ENCODE peak calls at places on chromosomes 12 and 14, in four cellular contexts. Z is AG04450, K is cardiac fibroblast, O is IMR-90. S is an unnamed sample.

GRCh38 chr12:108566452-108566851 is 4.1 kb downstream of the ISCU start:
- DNase-seq in O (no peak), K (no peak), Z (no peak), S (no peak)

GRCh38 chr12:40559865-40560264 is 132.4 kb upstream of the CNTN1 start:
- DNase-seq in O (no peak), K (no peak), Z (no peak), S (no peak)

GRCh38 chr12:53443955-53444354 is 2.4 kb downstream of the PRR13 start:
- DNase-seq in Z (no peak), K (no peak), O (no peak), S (no peak)

GRCh38 chr12:27493260-27493935 is 30.6 kb upstream of the PPFIBP1 start:
- DNase-seq in K (no peak), Z (no peak), O (peak; percentile 2), S (peak; percentile 34)

GRCh38 chr14:85535916-85536834 is 6.2 kb downstream of the FLRT2 start:
- DNase-seq in Z (no peak), O (peak; percentile 79), K (peak; percentile 69), S (peak; percentile 62)

GRCh38 chr12:68609955-68610434 is 704 bp upstream of the RAP1B start:
- DNase-seq in O (peak; percentile 30), K (peak; percentile 62), Z (no peak), S (no peak)

GRCh38 chr14:91879196-91879595 is 11.9 kb upstream of the TC2N start:
- DNase-seq in O (no peak), K (no peak), Z (no peak), S (peak; percentile 89)

GRCh38 chr14:69763761-69764510 is 3.0 kb upstream of the SRSF5 start:
- DNase-seq in O (peak; percentile 44), Z (no peak), K (no peak), S (no peak)

GRCh38 chr12:2076196-2076570 is 23.4 kb downstream of the CACNA1C start:
- DNase-seq in O (peak; percentile 85), Z (peak; percentile 66), K (peak; percentile 67), S (no peak)

GRCh38 chr12:57046947-57047890 is 2.7 kb downstream of the MYO1A start:
- DNase-seq in O (no peak), Z (no peak), K (no peak), S (no peak)

GRCh38 chr12:124654666-124655316 is 87.4 kb upstream of the NCOR2 start:
- DNase-seq in K (no peak), O (no peak), Z (no peak), S (no peak)

GRCh38 chr12:17015501-17015900 is 409.5 kb upstream of the LMO3 start:
- DNase-seq in O (no peak), Z (no peak), K (no peak), S (no peak)

GRCh38 chr12:22626429-22626828 is 1.5 kb downstream of the ETNK1 start:
- DNase-seq in O (peak; percentile 46), Z (no peak), K (peak; percentile 39), S (peak; percentile 58)

GRCh38 chr12:79174656-79175055 is 310.1 kb downstream of the SYT1 start:
- DNase-seq in O (peak; percentile 77), Z (no peak), K (peak; percentile 78), S (peak; percentile 70)

GRCh38 chr12:98456583-98457573 is 58.5 kb upstream of the TMPO start:
- DNase-seq in K (peak; percentile 53), Z (no peak), O (peak; percentile 21), S (peak; percentile 36)

GRCh38 chr12:2535583-2536187 is 259.1 kb upstream of the FKBP4 start:
- DNase-seq in O (peak; percentile 20), Z (no peak), K (no peak), S (no peak)

GRCh38 chr14:57508756-57509155 is 15.1 kb upstream of the CCDC198 start:
- DNase-seq in O (no peak), K (no peak), Z (no peak), S (no peak)

GRCh38 chr12:100249936-100250335 is 16.9 kb downstream of the DEPDC4 start:
- DNase-seq in Z (no peak), O (no peak), K (no peak), S (no peak)

GRCh38 chr12:111685322-111685810 is 390 bp downstream of the BRAP start:
- DNase-seq in O (no peak), Z (no peak), K (no peak), S (peak; percentile 38)

GRCh38 chr12:71846322-71846940 is 6.9 kb downstream of the TBC1D15 start:
- DNase-seq in K (peak; percentile 58), O (peak; percentile 47), Z (no peak), S (peak; percentile 59)

GRCh38 chr12:57224973-57225679 is 4.4 kb upstream of the SHMT2 start:
- DNase-seq in O (no peak), Z (no peak), K (peak; percentile 49), S (peak; percentile 40)

GRCh38 chr14:59187802-59188460 is 536 bp upstream of the DAAM1 start:
- DNase-seq in K (no peak), Z (no peak), O (no peak), S (peak; percentile 19)

GRCh38 chr12:124053855-124054254 is 80.8 kb downstream of the ZNF664 start:
- DNase-seq in K (peak; percentile 88), Z (peak; percentile 18), O (peak; percentile 48), S (peak; percentile 55)

GRCh38 chr12:74489543-74489942 is 48.1 kb upstream of the ATXN7L3B start:
- DNase-seq in K (no peak), O (no peak), Z (no peak), S (no peak)

GRCh38 chr14:99879401-99880295 is 86.4 kb downstream of the EML1 start:
- DNase-seq in O (peak; percentile 88), Z (peak; percentile 48), K (peak; percentile 70), S (peak; percentile 21)

GRCh38 chr14:104734051-104734587 is 10.1 kb downstream of the ADSS1 start:
- DNase-seq in O (no peak), K (no peak), Z (no peak), S (no peak)

GRCh38 chr14:104732931-104733681 is 9.1 kb downstream of the ADSS1 start:
- DNase-seq in K (no peak), O (no peak), Z (no peak), S (peak; percentile 66)

GRCh38 chr14:104731925-104732294 is 7.9 kb downstream of the ADSS1 start:
- DNase-seq in K (no peak), Z (no peak), O (no peak), S (no peak)

GRCh38 chr14:104731249-104731924 is 7.4 kb downstream of the ADSS1 start:
- DNase-seq in Z (no peak), O (no peak), K (no peak), S (no peak)

DNA sequence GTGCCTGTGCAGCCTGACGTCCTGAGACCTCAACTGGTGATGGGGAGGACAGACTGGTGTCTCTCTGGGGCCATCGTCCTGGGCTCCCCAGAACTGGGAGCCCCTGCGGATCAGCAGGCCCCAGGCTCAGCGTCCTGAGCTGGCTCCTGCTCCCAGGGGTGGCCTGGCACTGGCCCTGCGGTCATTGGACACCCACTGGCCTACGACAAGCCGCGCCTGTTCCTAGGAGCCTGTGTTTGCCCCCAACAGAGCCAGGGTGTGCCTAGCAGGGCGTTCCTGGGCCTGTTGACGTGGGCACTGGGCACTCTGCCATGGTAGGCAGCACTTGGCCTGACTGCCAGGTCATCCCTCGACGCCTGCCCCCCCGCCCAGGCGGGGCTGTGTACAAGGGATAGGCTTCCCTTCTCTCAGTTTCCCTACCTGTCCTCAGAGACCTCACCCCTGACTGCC is 8.4 kb downstream of the ADSS1 start:
- DNase-seq in Z (no peak), O (no peak), K (peak; percentile 47), S (peak; percentile 47)
- H3K4me3 ChIP-seq in Z (no peak overlapping the region), O (no peak overlapping the region), K (no peak overlapping the region), S (no peak overlapping the region)

GRCh38 chr12:93896427-93896826 is 219.3 kb downstream of the CRADD start:
- DNase-seq in O (peak; percentile 15), Z (no peak), K (peak; percentile 32), S (no peak)
- TF ChIP-seq CTCF in O (peak; percentile 16), Z (peak; percentile 31), K (no peak), S (no peak)

GRCh38 chr14:52349731-52350130 is 35.6 kb downstream of the PTGER2 start:
- DNase-seq in O (no peak), K (no peak), Z (no peak), S (no peak)

GRCh38 chr14:52346778-52347177 is 32.7 kb downstream of the PTGER2 start:
- DNase-seq in K (no peak), O (no peak), Z (no peak), S (no peak)

GRCh38 chr14:52350445-52350844 is 36.3 kb downstream of the PTGER2 start:
- DNase-seq in Z (no peak), O (no peak), K (no peak), S (no peak)

GRCh38 chr14:52348279-52348678 is 34.2 kb downstream of the PTGER2 start:
- DNase-seq in O (peak; percentile 50), Z (no peak), K (no peak), S (no peak)

DNA sequence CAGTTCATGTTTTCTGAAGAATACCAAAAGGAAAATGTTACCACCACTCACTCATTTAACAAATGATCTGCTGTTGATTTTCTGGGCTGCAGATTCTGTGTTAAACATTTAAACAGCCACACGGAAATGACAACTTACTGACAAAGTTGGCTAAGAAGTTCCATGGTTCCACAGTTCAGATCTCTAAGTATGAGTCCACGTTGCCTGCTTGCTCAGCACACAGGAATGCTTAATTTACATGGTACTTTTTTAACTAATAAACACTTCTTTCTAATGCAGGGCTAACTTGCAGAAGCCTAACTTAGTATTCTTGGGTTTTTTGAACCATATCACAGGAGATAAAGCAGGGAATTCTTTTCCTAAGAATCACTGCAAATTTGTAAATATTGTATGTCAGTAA is 34.7 kb downstream of the PTGER2 start:
- DNase-seq in K (peak; percentile 72), Z (peak; percentile 52), O (peak; percentile 87), S (peak; percentile 58)
- H3K4me3 ChIP-seq in K (no peak overlapping the region), Z (no peak overlapping the region), O (no peak overlapping the region), S (no peak overlapping the region)

DNA sequence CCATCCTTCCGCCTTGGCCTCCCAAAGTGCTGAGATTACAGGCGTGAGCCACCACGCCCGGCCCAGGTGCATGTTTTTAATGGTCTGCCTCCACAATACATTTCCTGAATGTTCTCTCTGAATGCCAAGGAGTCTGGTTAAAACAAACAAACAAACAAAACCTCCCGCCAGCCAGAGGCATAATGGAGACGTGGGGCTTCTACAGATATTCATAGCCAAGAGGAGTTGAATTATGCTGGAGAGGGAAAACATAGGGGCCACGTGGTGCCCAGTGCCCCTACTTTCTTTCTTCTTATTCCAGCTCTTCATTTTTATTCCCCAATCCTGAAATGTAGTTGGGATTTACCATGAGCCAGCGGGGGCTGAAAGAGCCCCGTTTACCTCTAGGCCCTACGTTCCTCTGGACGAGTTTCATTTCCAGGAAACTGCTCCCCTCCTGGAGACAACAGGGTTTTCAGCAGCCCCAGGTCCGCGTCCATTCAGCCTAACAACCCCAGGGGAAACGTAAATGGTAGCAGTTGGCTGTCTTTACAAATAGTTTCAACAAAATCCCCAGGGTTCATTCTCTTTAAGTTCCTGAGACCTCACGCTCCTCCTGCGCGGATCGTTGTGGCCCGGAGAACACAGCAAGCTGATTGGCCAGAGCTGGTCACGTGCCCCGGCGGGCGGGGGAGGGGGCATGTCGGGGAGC is 108.5 kb upstream of the ESRRB start:
- DNase-seq in O (peak; percentile 21), Z (no peak), K (peak; percentile 58), S (peak; percentile 10)
- TF ChIP-seq CTCF in O (no peak), Z (peak; percentile 21), K (peak; percentile 36), S (no peak)

DNA sequence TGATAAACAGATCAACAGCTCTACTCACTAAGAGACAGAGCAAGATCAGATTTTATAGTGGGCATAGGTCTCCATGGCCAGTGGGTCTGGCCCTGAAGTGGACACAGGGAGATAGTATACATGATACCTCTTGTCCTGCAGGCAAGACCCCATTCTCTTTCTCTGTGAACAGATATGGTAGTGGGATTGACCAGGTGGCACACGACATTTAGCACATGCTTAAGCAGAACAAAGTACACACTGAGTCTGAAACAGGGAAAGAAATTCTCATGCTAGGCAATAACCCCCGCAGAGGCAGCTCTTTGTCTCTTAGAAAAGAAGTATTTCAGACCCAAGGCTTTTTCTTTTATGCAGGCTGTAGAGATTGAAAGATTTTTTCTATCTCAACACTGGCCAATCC is 1331.2 kb downstream of the FSCB start:
- DNase-seq in Z (no peak), O (no peak), K (no peak), S (no peak)
- H3K4me3 ChIP-seq in Z (no peak overlapping the region), O (no peak overlapping the region), K (no peak overlapping the region), S (no peak overlapping the region)